ENCODE peak calls at places on chromosomes 7 and 10, in eight cellular contexts. T is mammary epithelial cell, Z is endothelial cell of umbilical vein, E is SK-N-SH, H is fibroblast of lung, I is IMR-90, G is neuronal stem cell, Y is PC-3. W is an unnamed sample.

GRCh38 chr7:76037310-76037709 is 10.5 kb downstream of the STYXL1 start:
- DNase-seq in Y (peak; percentile 11), G (no peak), Z (no peak), T (peak; percentile 52), H (peak; percentile 56), E (no peak), I (peak; percentile 92), W (no peak)

GRCh38 chr7:31933481-31933880 is 136.7 kb downstream of the PDE1C start:
- DNase-seq in I (peak; percentile 28), Y (no peak), E (no peak), T (no peak), Z (no peak), H (no peak), G (no peak), W (peak; percentile 27)

GRCh38 chr10:344582-345200 is 209.4 kb downstream of the ZMYND11 start:
- DNase-seq in T (no peak), Z (no peak), H (no peak), G (no peak), E (no peak), Y (no peak), I (no peak), W (no peak)

GRCh38 chr10:79052311-79053080 is 16.3 kb upstream of the ZMIZ1 start:
- DNase-seq in E (peak; percentile 66), H (peak; percentile 49), I (no peak), Z (peak; percentile 34), T (no peak), G (peak; percentile 27), Y (peak; percentile 89), W (peak; percentile 4)

GRCh38 chr7:12103948-12104347 is 107.1 kb upstream of the TMEM106B start:
- DNase-seq in Y (peak; percentile 15), G (no peak), E (no peak), T (no peak), I (no peak), H (peak; percentile 28), Z (no peak), W (no peak)

GRCh38 chr7:149799397-149800168 is 26.2 kb upstream of the ZNF467 start:
- DNase-seq in H (no peak), Z (no peak), G (peak; percentile 31), T (no peak), E (peak; percentile 75), Y (peak; percentile 33), I (no peak), W (no peak)

GRCh38 chr10:132408367-132408781 is 11.4 kb downstream of the PWWP2B start:
- DNase-seq in T (peak; percentile 25), Z (no peak), H (no peak), E (no peak), G (no peak), Y (no peak), I (no peak), W (no peak)

GRCh38 chr10:99370993-99371392 is 41.8 kb downstream of the CNNM1 start:
- DNase-seq in E (peak; percentile 56), G (peak; percentile 31), T (peak; percentile 25), Y (no peak), H (no peak), Z (peak; percentile 36), I (peak; percentile 23), W (peak; percentile 76)

GRCh38 chr10:34407227-34407626 is 407.9 kb downstream of the PARD3 start:
- DNase-seq in Z (peak; percentile 70), I (peak; percentile 64), Y (no peak), T (no peak), E (peak; percentile 5), H (peak; percentile 68), G (no peak), W (no peak)

GRCh38 chr10:112360308-112361270 is 13.3 kb upstream of the ACSL5 start:
- DNase-seq in Z (peak; percentile 26), E (no peak), H (peak; percentile 43), Y (peak; percentile 73), G (no peak), T (peak; percentile 57), I (peak; percentile 21), W (peak; percentile 10)

GRCh38 chr10:102710604-102711003 is 3.6 kb downstream of the ARL3 start:
- DNase-seq in Y (peak; percentile 48), Z (peak; percentile 52), H (peak; percentile 90), E (no peak), T (peak; percentile 25), G (no peak), I (peak; percentile 89), W (peak; percentile 77)

GRCh38 chr10:30527623-30528426 is 93.8 kb downstream of the MAP3K8 start:
- DNase-seq in T (no peak), Z (no peak), G (no peak), H (no peak), Y (no peak), I (no peak), E (no peak), W (no peak)

GRCh38 chr10:111455776-111456426 is 379.1 kb downstream of the ADRA2A start:
- DNase-seq in Y (no peak), Z (no peak), G (no peak), E (no peak), H (no peak), T (no peak), I (no peak), W (no peak)

GRCh38 chr10:89916481-89916880 is 215.1 kb downstream of the KIF20B start:
- DNase-seq in Z (no peak), T (peak; percentile 64), Y (peak; percentile 72), I (no peak), G (no peak), E (no peak), H (peak; percentile 70), W (peak; percentile 31)

GRCh38 chr10:79437111-79437814 is 8.2 kb downstream of the ZCCHC24 start:
- DNase-seq in H (peak; percentile 42), T (peak; percentile 78), I (peak; percentile 47), E (no peak), Y (peak; percentile 99), G (no peak), Z (no peak), W (no peak)

GRCh38 chr7:106866298-106867281 is 1.5 kb downstream of the PIK3CG start:
- DNase-seq in H (no peak), E (no peak), G (no peak), I (no peak), T (no peak), Z (peak; percentile 4), Y (no peak), W (no peak)

GRCh38 chr7:381211-382117 is 91.5 kb downstream of the FOXL3 start:
- DNase-seq in Z (no peak), G (no peak), T (no peak), I (no peak), E (no peak), H (no peak), Y (no peak), W (no peak)

GRCh38 chr7:150373049-150373801 is 4.6 kb downstream of the REPIN1 start:
- DNase-seq in Y (no peak), H (no peak), Z (no peak), T (no peak), G (no peak), I (no peak), E (no peak), W (no peak)

GRCh38 chr7:68488366-68489060 is 1109.8 kb upstream of the AUTS2 start:
- DNase-seq in T (no peak), G (no peak), E (peak; percentile 67), H (no peak), Y (no peak), I (no peak), Z (no peak), W (no peak)

GRCh38 chr7:142797799-142798377 is 27.1 kb downstream of the PRSS2 start:
- DNase-seq in I (no peak), T (no peak), H (peak; percentile 15), Y (no peak), Z (no peak), E (peak; percentile 40), G (no peak), W (peak; percentile 20)

GRCh38 chr7:157690058-157690832 is 353.4 kb downstream of the DNAJB6 start:
- DNase-seq in Y (no peak), H (peak; percentile 69), G (peak; percentile 65), Z (no peak), T (peak; percentile 6), I (no peak), E (peak; percentile 92), W (no peak)

GRCh38 chr7:142418316-142418715 is 160.5 kb upstream of the PRSS58 start:
- DNase-seq in T (no peak), I (no peak), E (no peak), G (no peak), Y (no peak), H (no peak), Z (no peak), W (no peak)

GRCh38 chr10:124830445-124830844 is 28.8 kb downstream of the ABRAXAS2 start:
- DNase-seq in I (no peak), E (no peak), Y (no peak), Z (no peak), H (no peak), T (no peak), G (no peak), W (peak; percentile 15)

GRCh38 chr7:103573479-103574058 is 127.6 kb upstream of the SLC26A5 start:
- DNase-seq in I (peak; percentile 59), T (peak; percentile 15), H (peak; percentile 35), Z (peak; percentile 58), E (peak; percentile 27), Y (peak; percentile 78), G (peak; percentile 39), W (peak; percentile 67)

GRCh38 chr10:130174343-130174742 is 38.2 kb downstream of the GLRX3 start:
- DNase-seq in H (peak; percentile 9), Y (no peak), I (peak; percentile 12), E (no peak), Z (no peak), G (no peak), T (no peak), W (peak; percentile 9)

GRCh38 chr7:20846791-20847190 is 60.1 kb upstream of the SP8 start:
- DNase-seq in T (no peak), Z (no peak), G (no peak), H (no peak), Y (no peak), E (no peak), I (no peak), W (no peak)

GRCh38 chr10:116049644-116050043 is 223.4 kb downstream of the GFRA1 start:
- DNase-seq in I (no peak), H (no peak), G (no peak), T (no peak), Y (no peak), Z (no peak), E (no peak), W (no peak)

GRCh38 chr10:92832998-92833642 is 15.2 kb upstream of the EXOC6 start:
- DNase-seq in G (no peak), I (no peak), H (no peak), T (no peak), Z (peak; percentile 75), E (no peak), Y (no peak), W (no peak)
- H3K9ac ChIP-seq in G (no peak overlapping the region), I (peak overlapping the region; percentile 22), H (no peak overlapping the region), T (no peak overlapping the region), Z (peak overlapping the region; percentile 87), E (no peak overlapping the region), Y (no peak overlapping the region), W (no peak overlapping the region)

GRCh38 chr7:44983742-44984477 is 5.1 kb upstream of the MYO1G start:
- DNase-seq in E (no peak), Y (no peak), G (no peak), Z (no peak), I (no peak), H (no peak), T (no peak), W (no peak)
- H3K4me3 ChIP-seq in E (no peak overlapping the region), Y (peak overlapping the region; percentile 92), G (no peak overlapping the region), Z (no peak overlapping the region), I (no peak overlapping the region), H (peak overlapping the region; percentile 85), T (no peak overlapping the region), W (peak overlapping the region; percentile 88)

GRCh38 chr7:114086491-114086905 is 167.7 kb upstream of the PPP1R3A start:
- DNase-seq in E (no peak), H (peak; percentile 6), I (no peak), G (no peak), T (no peak), Y (no peak), Z (no peak), W (peak; percentile 53)
- H3K27me3 ChIP-seq in E (peaks cover 68% of the 10 kb centered on the region), H (peaks cover 27% of the 10 kb centered on the region), I (peaks cover 51% of the 10 kb centered on the region), G (no peaks in the 10 kb centered on the region), T (peaks cover 57% of the 10 kb centered on the region), Y (peaks cover 64% of the 10 kb centered on the region), Z (peaks cover 67% of the 10 kb centered on the region), W (no peaks in the 10 kb centered on the region)

GRCh38 chr10:26696786-26697162 is 727 bp upstream of the PDSS1 start:
- DNase-seq in Y (peak; percentile 31), I (peak; percentile 19), E (no peak), G (no peak), T (peak; percentile 69), H (no peak), Z (peak; percentile 10), W (no peak)
- H3K9ac ChIP-seq in Y (peak overlapping the region; percentile 96), I (peak overlapping the region; percentile 80), E (peak overlapping the region; percentile 74), G (no peak overlapping the region), T (peak overlapping the region; percentile 71), H (peak overlapping the region; percentile 77), Z (peak overlapping the region; percentile 66), W (peak overlapping the region; percentile 98)